ENCODE peak calls at places on chromosomes 11 and 22, in five cellular contexts. F, T, W, X and N are unnamed samples. For H3K9me3, the result is how much of the 10 kb centered on the place peaks cover.

GRCh38 chr11:113396693-113397092 is 9.1 kb downstream of the ANKK1 start:
- DNase-seq in F (no peak), T (no peak), W (peak), X (no peak), N (no peak)

GRCh38 chr11:131618203-131618602 is 247.8 kb downstream of the NTM start:
- DNase-seq in F (no peak), T (no peak), W (no peak), X (no peak), N (no peak)

GRCh38 chr11:117454564-117454917 is 126.9 kb downstream of the CEP164 start:
- DNase-seq in F (no peak), T (no peak), W (no peak), X (no peak), N (no peak)

GRCh38 chr11:34825670-34826383 is 90.4 kb downstream of the APIP start:
- DNase-seq in F (peak), T (peak), W (no peak), X (peak), N (no peak)

GRCh38 chr11:17718510-17718962 is 835 bp upstream of the MYOD1 start:
- DNase-seq in F (no peak), T (no peak), W (no peak), X (no peak), N (no peak)

GRCh38 chr11:134476435-134477021 is 64.5 kb upstream of the B3GAT1 start:
- DNase-seq in F (no peak), T (no peak), W (no peak), X (no peak), N (no peak)

GRCh38 chr11:5226732-5227327 is at the start of gene HBB:
- DNase-seq in F (no peak), T (no peak), W (no peak), X (no peak), N (no peak)

GRCh38 chr11:77126861-77127673 is 979 bp upstream of the MYO7A start:
- DNase-seq in F (no peak), T (no peak), W (peak), X (peak), N (no peak)

GRCh38 chr11:69874984-69875673 is 55.9 kb upstream of the FGF3 start:
- DNase-seq in F (no peak), T (no peak), W (peak), X (no peak), N (no peak)

GRCh38 chr22:31329029-31329428 is 17.1 kb downstream of the PATZ1 start:
- DNase-seq in F (no peak), T (no peak), W (peak), X (no peak), N (no peak)

GRCh38 chr11:87366766-87367405 is 329.2 kb downstream of the TMEM135 start:
- DNase-seq in F (no peak), T (no peak), W (no peak), X (no peak), N (no peak)

GRCh38 chr11:86696004-86696403 is 23.6 kb upstream of the ME3 start:
- DNase-seq in F (peak), T (no peak), W (no peak), X (no peak), N (no peak)

GRCh38 chr11:30789270-30789669 is 203.1 kb upstream of the MPPED2 start:
- DNase-seq in F (no peak), T (no peak), W (no peak), X (no peak), N (no peak)

GRCh38 chr11:61532136-61533038 is 23.8 kb downstream of the LRRC10B start:
- DNase-seq in F (no peak), T (peak), W (no peak), X (peak), N (peak)

GRCh38 chr11:70064726-70065317 is 13.3 kb upstream of the ANO1 start:
- DNase-seq in F (no peak), T (no peak), W (no peak), X (no peak), N (no peak)

GRCh38 chr11:59534676-59535075 is 23.3 kb downstream of the OR4D9 start:
- DNase-seq in F (no peak), T (no peak), W (no peak), X (no peak), N (no peak)

GRCh38 chr11:76824083-76824939 is 36.4 kb upstream of the ACER3 start:
- DNase-seq in F (peak), T (no peak), W (no peak), X (peak), N (no peak)

GRCh38 chr11:134126197-134126822 is 57.4 kb downstream of the JAM3 start:
- DNase-seq in F (no peak), T (no peak), W (no peak), X (no peak), N (no peak)

GRCh38 chr11:102139081-102139498 is 28.8 kb downstream of the YAP1 start:
- DNase-seq in F (no peak), T (peak), W (no peak), X (no peak), N (no peak)

GRCh38 chr11:87339416-87339815 is 301.7 kb downstream of the TMEM135 start:
- DNase-seq in F (no peak), T (no peak), W (no peak), X (no peak), N (no peak)

GRCh38 chr11:67119577-67120391 is 721 bp downstream of the KDM2A start:
- DNase-seq in F (no peak), T (peak), W (peak), X (peak), N (peak)

GRCh38 chr11:69791266-69791665 is 16.1 kb upstream of the FGF4 start:
- DNase-seq in F (no peak), T (no peak), W (no peak), X (no peak), N (no peak)

GRCh38 chr11:131885371-131885770 is 515.0 kb downstream of the NTM start:
- DNase-seq in F (no peak), T (no peak), W (no peak), X (no peak), N (no peak)

GRCh38 chr11:71927813-71928738 is at the start of gene XNDC1N:
- DNase-seq in F (peak), T (peak), W (peak), X (peak), N (no peak)

GRCh38 chr22:47372596-47373385 is 610.3 kb downstream of the TBC1D22A start:
- DNase-seq in F (no peak), T (peak), W (peak), X (no peak), N (no peak)
- H3K9me3 ChIP-seq in F (under half), T (under half), W (under half), X (under half), N (under half)

GRCh38 chr11:79119491-79120284 is 321.1 kb downstream of the TENM4 start:
- DNase-seq in F (no peak), T (no peak), W (no peak), X (no peak), N (no peak)
- TF ChIP-seq POLR2AphosphoS5 in F (no peak), T (no peak), W (no peak), X (no peak), N (no peak)

DNA sequence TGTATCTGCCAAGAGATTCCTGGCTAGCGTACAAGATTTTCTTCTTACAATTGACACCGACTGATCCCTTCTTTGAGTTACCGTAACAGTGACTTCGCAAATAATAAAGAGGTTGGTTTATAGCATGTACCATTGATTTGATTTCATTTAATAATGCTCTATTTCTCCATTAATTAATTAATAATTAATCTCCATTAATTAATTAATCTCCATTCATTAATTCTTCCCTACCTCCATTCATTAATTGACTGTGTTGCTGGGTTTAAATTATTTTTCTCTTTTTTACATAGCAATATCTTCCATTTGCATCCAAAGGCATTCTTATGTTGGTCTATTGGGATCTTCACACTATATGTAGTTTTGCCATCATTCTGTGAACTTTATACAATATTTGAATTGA is 21.0 kb downstream of the OR5AS1 start:
- DNase-seq in F (no peak), T (no peak), W (no peak), X (no peak), N (no peak)
- H3K27ac ChIP-seq in F (no peak), T (no peak), W (no peak), X (no peak), N (no peak)

DNA sequence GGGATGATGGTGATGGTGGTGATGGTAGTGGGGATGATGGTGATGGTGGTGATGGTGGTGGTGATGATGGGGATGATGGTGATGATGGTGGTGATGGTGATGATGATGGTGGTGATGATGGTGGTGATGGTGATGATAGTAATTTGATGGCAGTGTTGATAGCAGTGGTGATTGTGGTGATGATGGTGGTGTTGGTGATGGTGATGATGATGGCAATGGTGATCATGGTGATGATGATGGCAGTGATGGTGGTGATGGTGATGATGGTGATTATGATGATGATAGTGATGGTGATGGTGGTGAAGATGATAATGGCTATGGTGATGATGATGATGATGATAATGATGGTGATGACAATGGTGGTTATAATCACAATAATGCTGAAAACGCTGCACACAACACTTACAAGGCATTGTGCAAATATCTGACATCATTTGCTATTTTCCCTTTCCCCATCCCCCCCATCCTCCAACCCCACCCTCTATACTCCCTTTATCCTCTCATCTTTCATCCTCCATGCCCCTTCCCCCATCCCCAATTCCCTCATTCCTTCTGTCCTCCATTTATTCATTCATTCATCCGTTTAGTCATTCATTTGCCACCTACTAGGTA is 230.1 kb downstream of the BRD1 start:
- DNase-seq in F (no peak), T (no peak), W (no peak), X (no peak), N (no peak)
- H3K9me3 ChIP-seq in F (under half), T (under half), W (under half), X (under half), N (under half)

GRCh38 chr11:26188559-26188958 is 143.4 kb upstream of the ANO3 start:
- DNase-seq in F (no peak), T (no peak), W (no peak), X (no peak), N (no peak)
- TF ChIP-seq POLR2AphosphoS5 in F (no peak), T (no peak), W (no peak), X (no peak), N (no peak)

GRCh38 chr11:12441081-12441801 is 63.9 kb downstream of the PARVA start:
- DNase-seq in F (no peak), T (no peak), W (no peak), X (no peak), N (no peak)
- H3K27ac ChIP-seq in F (no peak), T (no peak), W (no peak), X (no peak), N (no peak)

GRCh38 chr22:49047461-49047860 is 780.2 kb downstream of the BRD1 start:
- DNase-seq in F (no peak), T (no peak), W (no peak), X (no peak), N (no peak)
- H3K9me3 ChIP-seq in F (under half), T (under half), W (under half), X (under half), N (under half)

DNA sequence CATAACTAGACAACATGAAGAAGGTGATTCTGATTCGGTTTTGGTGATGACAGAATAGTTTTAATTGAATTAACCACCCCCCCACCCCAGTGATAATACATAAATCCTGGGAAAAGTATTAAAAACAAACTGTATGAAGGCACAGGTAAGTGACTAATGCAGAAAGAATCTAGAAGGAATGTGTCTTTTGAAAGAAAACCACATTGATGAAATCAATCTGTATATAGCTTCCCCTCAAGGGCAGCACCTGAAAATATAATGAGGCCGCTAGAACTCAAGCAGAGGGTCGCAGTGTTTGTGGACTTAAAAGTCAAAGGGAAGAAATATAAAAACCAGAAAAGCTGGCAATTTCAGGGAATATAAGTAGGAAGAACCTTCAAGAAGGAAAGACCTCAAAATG is 580.5 kb upstream of the CHORDC1 start:
- DNase-seq in F (no peak), T (no peak), W (no peak), X (no peak), N (no peak)
- TF ChIP-seq POLR2AphosphoS5 in F (no peak), T (no peak), W (no peak), X (no peak), N (no peak)

DNA sequence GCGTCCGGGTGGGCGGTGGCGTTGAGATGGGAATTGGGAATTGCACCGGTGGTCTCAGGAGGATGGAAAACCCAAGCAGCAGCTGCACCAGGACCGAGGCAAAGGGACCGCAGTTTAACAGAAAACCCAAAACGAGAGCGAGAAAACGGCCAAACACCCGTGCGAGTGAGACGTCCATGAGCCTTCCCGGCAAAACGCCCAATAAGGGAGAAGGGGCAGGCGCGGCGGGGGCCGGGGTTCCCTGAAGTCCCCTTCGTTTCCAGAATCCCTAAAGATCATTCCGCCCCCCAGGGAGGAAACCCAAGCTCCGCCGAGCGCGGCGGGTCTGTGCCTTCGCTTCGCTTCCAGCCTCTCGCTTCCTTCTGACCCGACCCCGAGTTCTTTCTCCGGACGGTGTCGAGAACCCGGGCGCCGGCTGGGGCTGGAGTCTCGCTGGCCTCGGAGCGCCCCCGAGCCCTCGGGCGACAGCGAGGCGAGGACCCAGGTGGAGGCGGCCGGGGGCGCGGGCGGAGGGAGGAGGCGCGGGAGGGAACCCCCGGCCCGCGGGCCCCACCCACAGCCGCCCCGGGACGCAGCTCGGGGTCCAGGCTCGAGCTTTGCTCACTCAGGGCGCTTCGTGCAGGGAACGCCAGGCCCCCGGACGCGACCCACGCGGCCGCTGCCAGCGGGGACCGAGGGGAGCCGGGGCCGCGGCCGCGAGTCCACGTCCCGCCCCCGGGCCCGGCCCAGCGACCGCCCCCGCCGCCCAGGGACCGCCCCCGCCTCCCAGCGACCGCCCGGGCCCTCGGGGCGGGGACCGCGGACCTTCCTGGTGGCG is at the start of gene PGGHG:
- DNase-seq in F (no peak), T (peak), W (peak), X (peak), N (no peak)
- H3K27ac ChIP-seq in F (peak), T (peak), W (peak), X (peak), N (peak)